ENCODE peak calls at places on chromosomes 3 and 15, in four cellular contexts. K, H, L and Q are unnamed samples.

GRCh38 chr3:167837430-167837829 is 101.9 kb downstream of the SERPINI1 start:
- DNase-seq in H (no peak), L (no peak), K (no peak), Q (no peak)

GRCh38 chr15:95024388-95024787 is 793.0 kb downstream of the MCTP2 start:
- DNase-seq in K (peak; percentile 45), H (no peak), L (peak; percentile 17), Q (no peak)

GRCh38 chr3:195836736-195837135 is 25.0 kb upstream of the MUC4 start:
- DNase-seq in K (no peak), H (no peak), L (no peak), Q (no peak)

GRCh38 chr15:25054943-25055342 is 100.2 kb downstream of the SNRPN start:
- DNase-seq in H (no peak), L (no peak), K (no peak), Q (no peak)

GRCh38 chr3:194489736-194490612 is 3.2 kb upstream of the ATP13A3 start:
- DNase-seq in H (no peak), K (peak; percentile 60), L (no peak), Q (no peak)

GRCh38 chr15:27248251-27248650 is 277.3 kb downstream of the GABRG3 start:
- DNase-seq in H (no peak), K (no peak), L (no peak), Q (no peak)

GRCh38 chr3:107927361-107928083 is 163.3 kb downstream of the CD47 start:
- DNase-seq in L (peak; percentile 54), K (peak; percentile 74), H (peak; percentile 91), Q (peak; percentile 87)

GRCh38 chr3:66642484-66642883 is 141.7 kb upstream of the LRIG1 start:
- DNase-seq in H (no peak), L (no peak), K (no peak), Q (no peak)

GRCh38 chr15:33735637-33736247 is 232.6 kb upstream of the CHRM5 start:
- DNase-seq in H (peak; percentile 51), L (peak; percentile 6), K (peak; percentile 39), Q (no peak)

GRCh38 chr3:110526732-110527727 is 544.6 kb upstream of the NECTIN3 start:
- DNase-seq in K (peak; percentile 98), L (peak; percentile 40), H (no peak), Q (no peak)

GRCh38 chr3:124780767-124781485 is 50.7 kb downstream of the UMPS start:
- DNase-seq in K (peak; percentile 79), L (no peak), H (peak; percentile 41), Q (peak; percentile 91)

GRCh38 chr3:169812844-169813677 is at the start of the genes LRRC34 and LRRIQ4:
- DNase-seq in L (peak; percentile 40), H (peak; percentile 86), K (peak; percentile 55), Q (peak; percentile 89)

GRCh38 chr3:170977911-170978310 is 48.6 kb downstream of the SLC2A2 start:
- DNase-seq in H (no peak), L (no peak), K (peak; percentile 22), Q (no peak)

GRCh38 chr3:14175383-14176037 is 2.9 kb downstream of the XPC start:
- DNase-seq in K (peak; percentile 67), H (no peak), L (no peak), Q (no peak)

GRCh38 chr15:89381330-89381729 is 46.7 kb upstream of the POLG start:
- DNase-seq in H (peak; percentile 71), K (no peak), L (no peak), Q (no peak)

GRCh38 chr15:66221126-66221525 is 32.4 kb downstream of the MEGF11 start:
- DNase-seq in H (no peak), L (no peak), K (peak; percentile 3), Q (no peak)

GRCh38 chr3:38397320-38397719 is 50.7 kb downstream of the XYLB start:
- DNase-seq in L (peak; percentile 54), H (no peak), K (peak; percentile 27), Q (no peak)

GRCh38 chr3:151305081-151305777 is 11.4 kb downstream of the GPR87 start:
- DNase-seq in L (no peak), H (peak; percentile 4), K (peak; percentile 99), Q (peak; percentile 72)

GRCh38 chr3:71726106-71726505 is 904 bp upstream of the EIF4E3 start:
- DNase-seq in K (no peak), H (no peak), L (no peak), Q (no peak)

GRCh38 chr15:67812232-67812631 is 13.1 kb upstream of the SKOR1 start:
- DNase-seq in H (no peak), L (no peak), K (no peak), Q (no peak)

GRCh38 chr3:144097144-144097543 is 125.5 kb downstream of the DIPK2A start:
- DNase-seq in L (no peak), H (no peak), K (no peak), Q (no peak)

GRCh38 chr3:155271343-155271613 is 22.2 kb downstream of the STRIT1 start:
- DNase-seq in H (no peak), L (no peak), K (no peak), Q (no peak)

GRCh38 chr3:97971679-97972567 is at the start of gene RIOX2:
- DNase-seq in K (peak; percentile 72), H (peak; percentile 90), L (peak; percentile 40), Q (peak; percentile 92)

GRCh38 chr3:52834871-52835501 is at the start of gene MUSTN1:
- DNase-seq in H (no peak), K (no peak), L (peak; percentile 57), Q (peak; percentile 37)

GRCh38 chr3:15667484-15667883 is 65.9 kb downstream of the BTD start:
- DNase-seq in H (no peak), L (no peak), K (no peak), Q (no peak)

DNA sequence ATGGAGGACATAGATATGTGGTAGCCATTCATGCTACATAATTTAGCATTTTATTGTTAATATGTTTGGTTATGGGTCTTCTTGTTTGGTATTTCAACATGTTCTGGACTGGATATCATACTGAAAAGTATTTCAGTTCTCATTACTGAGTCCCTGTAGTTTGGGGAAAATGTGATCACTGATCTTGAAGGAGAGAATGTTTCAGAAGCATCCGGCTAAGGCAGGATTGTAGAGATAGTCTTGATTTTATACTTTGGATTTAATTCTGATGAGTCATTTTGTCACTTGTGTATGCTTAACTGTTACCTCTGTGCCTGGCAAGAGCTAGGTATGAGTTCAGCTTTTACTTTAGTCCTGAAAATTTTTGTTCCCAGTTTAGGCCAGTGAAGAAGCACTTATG is 7.1 kb downstream of the CHD2 start:
- DNase-seq in H (no peak), K (peak; percentile 58), L (no peak), Q (no peak)
- H3K9ac ChIP-seq in H (peak overlapping the region; percentile 91), K (no peak overlapping the region), L (no peak overlapping the region), Q (peak overlapping the region; percentile 87)

GRCh38 chr3:130662407-130663028 is 84.1 kb downstream of the PIK3R4 start:
- DNase-seq in H (no peak), K (peak; percentile 20), L (no peak), Q (no peak)
- H3K27ac ChIP-seq in H (no peak overlapping the region), K (no peak overlapping the region), L (no peak overlapping the region), Q (no peak overlapping the region)

GRCh38 chr15:101447561-101448071 is 41.9 kb downstream of the PCSK6 start:
- DNase-seq in H (peak; percentile 52), K (no peak), L (no peak), Q (peak; percentile 52)

GRCh38 chr15:101448336-101448735 is 41.2 kb downstream of the PCSK6 start:
- DNase-seq in K (no peak), H (no peak), L (no peak), Q (no peak)

GRCh38 chr15:101445562-101446526 is 43.7 kb downstream of the PCSK6 start:
- DNase-seq in K (peak; percentile 10), H (no peak), L (no peak), Q (peak; percentile 45)

GRCh38 chr15:101446527-101447167 is 42.9 kb downstream of the PCSK6 start:
- DNase-seq in L (no peak), H (no peak), K (no peak), Q (peak; percentile 29)

DNA sequence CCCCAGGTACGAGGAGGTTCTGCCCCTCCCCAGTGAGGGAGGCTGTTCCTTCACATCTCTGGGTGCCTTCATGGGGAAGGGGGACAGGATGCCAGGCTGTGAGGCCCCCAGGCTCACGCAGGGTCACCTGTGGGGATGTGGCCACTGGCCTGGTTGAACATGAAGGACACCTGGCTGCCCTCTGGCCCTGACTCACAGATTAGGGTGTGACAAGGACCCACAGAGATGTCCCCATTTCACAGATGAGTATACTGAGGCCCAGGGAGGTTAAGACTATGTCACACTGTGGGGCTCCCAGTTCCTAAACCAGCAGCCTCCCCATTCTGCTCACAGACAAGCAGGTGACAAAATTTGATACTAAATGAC is 42.4 kb downstream of the PCSK6 start:
- DNase-seq in H (no peak), L (no peak), K (no peak), Q (no peak)
- H3K9ac ChIP-seq in H (no peak overlapping the region), L (no peak overlapping the region), K (no peak overlapping the region), Q (no peak overlapping the region)

GRCh38 chr3:149000207-149000745 is 8.9 kb downstream of the GYG1 start:
- DNase-seq in K (peak; percentile 50), H (no peak), L (no peak), Q (no peak)
- H3K27ac ChIP-seq in K (peak overlapping the region; percentile 21), H (no peak overlapping the region), L (no peak overlapping the region), Q (no peak overlapping the region)

GRCh38 chr15:78457101-78457500 is 19.1 kb downstream of the IREB2 start:
- DNase-seq in L (no peak), H (peak; percentile 61), K (peak; percentile 67), Q (no peak)

GRCh38 chr15:78455749-78456148 is 17.7 kb downstream of the IREB2 start:
- DNase-seq in H (no peak), K (peak; percentile 4), L (no peak), Q (no peak)

GRCh38 chr15:78461171-78461881 is 23.3 kb downstream of the IREB2 start:
- DNase-seq in L (no peak), H (no peak), K (no peak), Q (no peak)

GRCh38 chr15:78456391-78456790 is 18.4 kb downstream of the IREB2 start:
- DNase-seq in K (no peak), L (no peak), H (no peak), Q (no peak)

GRCh38 chr15:78460737-78461136 is 22.7 kb downstream of the IREB2 start:
- DNase-seq in K (no peak), L (no peak), H (no peak), Q (no peak)
- H3K9ac ChIP-seq in K (no peak overlapping the region), L (no peak overlapping the region), H (no peak overlapping the region), Q (no peak overlapping the region)

DNA sequence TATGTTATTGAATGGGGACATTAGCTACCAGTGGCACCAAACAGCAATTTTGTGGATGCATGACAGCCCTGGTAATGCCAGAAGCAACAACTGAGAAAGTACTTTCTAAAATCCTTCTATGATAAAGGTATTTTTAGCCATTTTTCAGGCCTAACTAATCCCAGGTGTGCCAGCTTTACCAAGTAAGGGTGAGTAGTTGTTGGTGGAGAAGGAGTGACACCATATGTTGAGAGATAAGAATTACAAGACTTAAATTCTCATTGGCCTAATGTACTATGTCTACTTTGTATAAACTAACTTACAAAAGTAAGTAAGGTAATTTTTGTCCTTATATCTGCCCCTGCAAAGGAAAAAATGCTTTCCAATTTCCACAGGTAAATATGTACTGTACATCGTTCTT is 4.1 kb upstream of the COX17 start:
- DNase-seq in L (no peak), H (peak; percentile 66), K (peak; percentile 46), Q (no peak)
- H3K27ac ChIP-seq in L (no peak overlapping the region), H (peak overlapping the region; percentile 30), K (no peak overlapping the region), Q (no peak overlapping the region)

GRCh38 chr3:122825460-122825859 is 30.6 kb downstream of the SLC49A4 start:
- DNase-seq in H (no peak), K (no peak), L (no peak), Q (no peak)
- H3K9ac ChIP-seq in H (no peak overlapping the region), K (no peak overlapping the region), L (no peak overlapping the region), Q (no peak overlapping the region)

DNA sequence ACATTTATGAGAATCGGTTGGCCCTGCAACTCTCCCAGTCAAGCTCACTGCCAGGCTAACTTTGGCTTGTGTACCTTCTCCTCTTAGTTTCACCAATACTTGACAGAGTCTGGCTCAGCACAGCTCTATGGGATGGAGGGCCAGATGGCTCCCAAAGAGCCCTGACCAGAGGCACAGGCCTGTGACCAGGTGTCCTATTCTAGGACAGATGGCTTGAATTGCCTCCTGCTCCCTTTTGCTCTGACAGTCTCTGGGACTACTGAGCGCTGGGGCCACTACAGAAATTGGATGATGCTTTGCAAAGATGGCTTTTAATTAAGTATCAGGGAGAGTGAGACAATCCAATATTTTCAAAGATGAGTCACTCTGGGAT is 10.3 kb upstream of the ARID3B start:
- DNase-seq in K (no peak), H (no peak), L (no peak), Q (no peak)
- H3K27ac ChIP-seq in K (peak overlapping the region; percentile 9), H (peak overlapping the region; percentile 65), L (no peak overlapping the region), Q (no peak overlapping the region)